ENCODE peak calls at places on chromosomes 6 and 20, in four cellular contexts. C is SJSA1, L is neuronal stem cell, Z is breast epithelium. J is an unnamed sample. For H3K9me3, the result is how much of the 10 kb centered on the place peaks cover.

GRCh38 chr6:12472601-12473038 is 182.5 kb downstream of the EDN1 start:
- DNase-seq in C (no peak), L (no peak), Z (peak), J (no peak)

GRCh38 chr6:52499026-52499425 is 77.8 kb downstream of the TRAM2 start:
- DNase-seq in C (peak), L (no peak), Z (no peak), J (no peak)

GRCh38 chr20:59024111-59024530 is 4.9 kb downstream of the TUBB1 start:
- DNase-seq in C (no peak), L (no peak), Z (no peak), J (no peak)

GRCh38 chr6:11424395-11425050 is 113.0 kb upstream of the TMEM170B start:
- DNase-seq in C (no peak), L (no peak), Z (no peak), J (no peak)

GRCh38 chr20:44392776-44393607 is 37.5 kb downstream of the HNF4A start:
- DNase-seq in C (no peak), L (no peak), Z (no peak), J (no peak)

GRCh38 chr6:81938014-81938761 is 185.7 kb upstream of the TENT5A start:
- DNase-seq in C (peak), L (no peak), Z (no peak), J (no peak)

GRCh38 chr20:62740286-62741141 is 31.9 kb downstream of the NTSR1 start:
- DNase-seq in C (peak), L (no peak), Z (peak), J (peak)

GRCh38 chr6:36610576-36611336 is 16.6 kb downstream of the SRSF3 start:
- DNase-seq in C (no peak), L (no peak), Z (no peak), J (no peak)

GRCh38 chr20:16606468-16606867 is 33.2 kb upstream of the KIF16B start:
- DNase-seq in C (no peak), L (no peak), Z (no peak), J (no peak)

GRCh38 chr6:130826442-130827246 is 562 bp upstream of the SMLR1 start:
- DNase-seq in C (no peak), L (no peak), Z (no peak), J (no peak)

GRCh38 chr6:3762359-3762758 is 10.8 kb upstream of the PXDC1 start:
- DNase-seq in C (no peak), L (no peak), Z (no peak), J (no peak)

GRCh38 chr20:36656733-36657132 is 10.7 kb upstream of the SLA2 start:
- DNase-seq in C (no peak), L (no peak), Z (no peak), J (no peak)

GRCh38 chr20:5784735-5785134 is 34.5 kb downstream of the SHLD1 start:
- DNase-seq in C (no peak), L (no peak), Z (no peak), J (no peak)

GRCh38 chr6:10659697-10660348 is 34.6 kb downstream of the C6orf52 start:
- DNase-seq in C (no peak), L (no peak), Z (no peak), J (no peak)

GRCh38 chr20:14337400-14338171 is at the start of gene FLRT3:
- DNase-seq in C (peak), L (peak), Z (peak), J (no peak)

GRCh38 chr20:23508896-23509579 is 18.1 kb downstream of the CST8 start:
- DNase-seq in C (no peak), L (no peak), Z (no peak), J (no peak)

GRCh38 chr6:157099912-157100593 is 223.3 kb downstream of the TMEM242 start:
- DNase-seq in C (no peak), L (no peak), Z (no peak), J (no peak)

GRCh38 chr20:1950836-1951235 is 43.0 kb downstream of the PDYN start:
- DNase-seq in C (no peak), L (no peak), Z (no peak), J (no peak)

GRCh38 chr6:72946766-72947165 is 278.5 kb downstream of the KHDC1L start:
- DNase-seq in C (no peak), L (no peak), Z (no peak), J (no peak)

GRCh38 chr6:6657820-6658217 is 69.3 kb downstream of the LY86 start:
- DNase-seq in C (no peak), L (no peak), Z (no peak), J (no peak)

GRCh38 chr6:137094411-137095008 is 49.7 kb upstream of the IL20RA start:
- DNase-seq in C (peak), L (peak), Z (no peak), J (peak)

GRCh38 chr6:119276211-119276610 is 73.3 kb downstream of the MAN1A1 start:
- DNase-seq in C (no peak), L (no peak), Z (no peak), J (no peak)

GRCh38 chr6:169970306-169970988 is 219.0 kb downstream of the ERMARD start:
- DNase-seq in C (no peak), L (no peak), Z (peak), J (no peak)

GRCh38 chr6:41780623-41781301 is at the start of gene PRICKLE4:
- DNase-seq in C (no peak), L (peak), Z (no peak), J (no peak)

GRCh38 chr6:166097914-166098522 is 69.6 kb downstream of the TBXT start:
- DNase-seq in C (peak), L (peak), Z (peak), J (no peak)

GRCh38 chr20:549720-550496 is 6.3 kb upstream of the CSNK2A1 start:
- DNase-seq in C (no peak), L (no peak), Z (no peak), J (no peak)

GRCh38 chr20:43506238-43506637 is 1.3 kb upstream of the L3MBTL1 start:
- DNase-seq in C (no peak), L (no peak), Z (no peak), J (no peak)

GRCh38 chr20:57202309-57202708 is 64.1 kb downstream of the BMP7 start:
- DNase-seq in C (no peak), L (no peak), Z (no peak), J (no peak)

GRCh38 chr6:104632565-104632964 is 227.2 kb downstream of the HACE1 start:
- DNase-seq in C (no peak), L (no peak), Z (no peak), J (no peak)

GRCh38 chr6:77425676-77426075 is 37.6 kb downstream of the HTR1B start:
- DNase-seq in C (no peak), L (no peak), Z (no peak), J (no peak)

GRCh38 chr6:33583591-33584155 is 3.6 kb upstream of the BAK1 start:
- DNase-seq in C (no peak), L (no peak), Z (no peak), J (no peak)

GRCh38 chr20:34473262-34473883 is 42.8 kb upstream of the DYNLRB1 start:
- DNase-seq in C (no peak), L (peak), Z (no peak), J (no peak)

GRCh38 chr6:14642106-14642505 is 524.5 kb downstream of the CD83 start:
- DNase-seq in C (no peak), L (no peak), Z (no peak), J (no peak)

GRCh38 chr6:31586596-31586995 is 519 bp downstream of the LST1 start:
- DNase-seq in C (no peak), L (no peak), Z (no peak), J (no peak)

GRCh38 chr6:122712864-122713612 is 66.5 kb upstream of the FABP7 start:
- DNase-seq in C (no peak), L (no peak), Z (no peak), J (no peak)

GRCh38 chr20:31452575-31452974 is 12.1 kb downstream of the DEFB123 start:
- DNase-seq in C (no peak), L (no peak), Z (no peak), J (no peak)

GRCh38 chr20:31446084-31446819 is 5.8 kb downstream of the DEFB123 start:
- DNase-seq in C (no peak), L (no peak), Z (no peak), J (no peak)

GRCh38 chr20:31454374-31454773 is 13.9 kb downstream of the DEFB123 start:
- DNase-seq in C (no peak), L (no peak), Z (no peak), J (no peak)

DNA sequence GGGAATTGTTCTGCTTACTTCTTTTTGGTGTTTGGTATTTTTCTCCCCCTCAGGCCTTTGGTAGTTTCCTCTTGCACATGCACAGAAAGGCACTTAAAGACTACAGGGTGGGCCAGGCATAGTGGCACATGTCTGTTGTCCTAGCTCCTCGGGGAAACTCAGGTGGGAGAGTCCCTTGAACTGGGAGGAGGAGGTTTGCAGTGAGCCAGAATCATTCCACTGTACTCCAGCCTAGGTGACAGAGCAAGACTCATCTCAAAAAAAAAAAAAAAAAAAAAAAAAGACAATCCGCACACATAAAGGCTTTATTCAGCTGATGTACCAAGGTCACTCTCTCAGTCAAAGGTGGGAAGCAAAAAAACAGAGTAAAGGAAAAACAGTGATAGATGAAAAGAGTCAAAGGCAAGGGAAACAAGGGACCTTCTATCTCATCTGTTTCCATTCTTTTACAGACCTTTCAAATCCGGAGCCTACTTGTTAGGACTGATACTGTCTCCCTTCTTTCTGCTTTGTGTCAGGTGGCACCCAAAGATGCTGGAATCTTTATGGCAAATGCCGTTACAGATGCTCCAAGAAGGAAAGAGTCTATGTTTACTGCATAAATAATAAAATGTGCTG is 9.2 kb downstream of the DEFB123 start:
- DNase-seq in C (no peak), L (no peak), Z (no peak), J (no peak)
- H3K9me3 ChIP-seq in C (under half), L (under half), Z (under half), J (under half)

GRCh38 chr6:67541591-67541990 is 1093.5 kb upstream of the ADGRB3 start:
- DNase-seq in C (no peak), L (no peak), Z (no peak), J (no peak)

GRCh38 chr6:67544851-67545452 is 1090.1 kb upstream of the ADGRB3 start:
- DNase-seq in C (no peak), L (no peak), Z (no peak), J (no peak)
- H3K9me3 ChIP-seq in C (under half), L (under half), Z (under half), J (under half)

DNA sequence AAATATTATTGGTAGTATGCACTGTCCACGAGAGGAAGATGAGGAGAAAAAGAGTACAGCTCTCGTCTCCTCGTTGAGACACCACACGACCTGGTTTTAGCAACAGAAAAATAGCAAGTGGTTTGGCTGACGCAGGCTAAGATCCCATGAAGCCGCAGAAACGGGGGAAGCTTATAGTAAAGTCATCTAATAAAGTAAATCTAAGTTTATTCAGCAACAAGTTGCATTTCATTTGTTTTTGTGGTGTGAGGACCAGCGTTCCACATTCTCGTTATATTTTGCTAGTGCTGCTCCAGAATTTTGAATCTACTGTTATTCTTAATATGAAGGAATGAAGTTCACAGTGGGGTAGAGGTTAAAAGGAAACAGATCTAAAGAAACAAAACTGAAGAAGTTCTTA is 25.2 kb upstream of the IRF4 start:
- DNase-seq in C (no peak), L (no peak), Z (no peak), J (no peak)
- H3K9me3 ChIP-seq in C (under half), L (under half), Z (under half), J (under half)

DNA sequence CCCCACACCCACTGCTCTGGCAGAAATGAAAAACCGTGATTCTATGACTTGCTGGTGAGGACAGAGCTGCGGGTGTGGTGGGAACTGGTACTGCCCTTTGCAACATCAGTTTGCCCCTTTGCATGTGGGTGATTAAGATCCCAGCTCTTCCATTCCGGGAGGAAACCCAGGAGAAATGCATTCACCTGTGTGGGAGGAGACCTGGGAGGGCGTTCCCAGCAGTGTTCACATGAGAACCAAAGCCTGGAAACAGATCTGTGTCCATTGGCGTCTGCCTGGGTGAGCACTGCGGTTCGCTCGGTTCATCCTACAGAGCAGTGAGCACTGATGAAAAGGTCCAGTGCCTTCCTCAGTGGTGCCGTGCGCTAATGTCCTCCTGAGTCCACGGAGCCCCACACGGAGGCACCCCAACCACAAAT is 89.7 kb downstream of the SMOC2 start:
- DNase-seq in C (no peak), L (no peak), Z (no peak), J (no peak)
- H3K9me3 ChIP-seq in C (under half), L (under half), Z (under half), J (under half)

GRCh38 chr20:53522696-53523095 is 70.9 kb downstream of the ZNF217 start:
- DNase-seq in C (no peak), L (no peak), Z (no peak), J (no peak)

GRCh38 chr20:53522026-53522425 is 71.6 kb downstream of the ZNF217 start:
- DNase-seq in C (no peak), L (no peak), Z (no peak), J (no peak)

GRCh38 chr20:53529658-53530057 is 64.0 kb downstream of the ZNF217 start:
- DNase-seq in C (no peak), L (no peak), Z (no peak), J (no peak)

GRCh38 chr20:53527196-53527595 is 66.4 kb downstream of the ZNF217 start:
- DNase-seq in C (no peak), L (no peak), Z (no peak), J (no peak)

DNA sequence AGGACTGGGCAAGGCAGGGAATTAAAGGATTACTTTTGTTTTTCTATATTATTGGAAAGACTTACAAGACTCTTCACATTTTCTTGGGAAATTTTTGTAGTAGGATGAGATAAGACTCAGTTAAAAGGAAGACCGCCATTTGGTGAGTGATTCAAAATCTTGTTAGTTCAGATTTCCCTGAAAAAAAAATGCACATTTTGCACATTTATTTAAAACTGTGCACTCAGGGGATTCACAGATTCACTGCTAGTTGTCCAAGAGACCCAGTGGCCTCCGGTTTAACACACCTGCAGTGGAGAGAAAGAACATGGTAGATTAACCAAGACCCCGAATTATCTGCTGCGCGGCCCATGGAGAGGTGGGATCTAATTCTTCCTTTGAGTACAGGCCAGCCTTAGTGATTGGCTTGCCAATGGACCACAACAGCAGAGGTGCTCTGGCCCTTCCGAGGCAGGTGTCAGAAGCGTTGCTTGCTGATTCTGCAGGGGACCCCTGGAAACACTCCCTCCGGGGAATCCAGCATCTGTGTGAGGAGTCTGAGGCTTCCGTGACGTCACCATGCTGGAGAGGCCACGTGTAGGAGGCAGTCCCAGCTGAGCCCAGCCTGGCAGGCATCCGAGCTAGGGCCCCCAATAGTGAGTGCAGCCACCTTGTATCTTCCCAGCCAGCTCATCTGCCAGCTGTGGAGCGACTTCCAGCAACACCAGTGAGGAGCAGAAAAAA is 68.9 kb downstream of the ZNF217 start:
- DNase-seq in C (no peak), L (no peak), Z (no peak), J (no peak)
- H3K9me3 ChIP-seq in C (under half), L (under half), Z (under half), J (under half)

GRCh38 chr6:100467144-100468012 is 2.7 kb upstream of the SIM1 start:
- DNase-seq in C (no peak), L (no peak), Z (no peak), J (no peak)

GRCh38 chr6:100464162-100464851 is 414 bp downstream of the SIM1 start:
- DNase-seq in C (no peak), L (peak), Z (no peak), J (no peak)

GRCh38 chr6:100464910-100465700 is at the start of gene SIM1:
- DNase-seq in C (peak), L (peak), Z (no peak), J (no peak)

GRCh38 chr6:100466410-100467143 is 1.9 kb upstream of the SIM1 start:
- DNase-seq in C (no peak), L (no peak), Z (no peak), J (no peak)

DNA sequence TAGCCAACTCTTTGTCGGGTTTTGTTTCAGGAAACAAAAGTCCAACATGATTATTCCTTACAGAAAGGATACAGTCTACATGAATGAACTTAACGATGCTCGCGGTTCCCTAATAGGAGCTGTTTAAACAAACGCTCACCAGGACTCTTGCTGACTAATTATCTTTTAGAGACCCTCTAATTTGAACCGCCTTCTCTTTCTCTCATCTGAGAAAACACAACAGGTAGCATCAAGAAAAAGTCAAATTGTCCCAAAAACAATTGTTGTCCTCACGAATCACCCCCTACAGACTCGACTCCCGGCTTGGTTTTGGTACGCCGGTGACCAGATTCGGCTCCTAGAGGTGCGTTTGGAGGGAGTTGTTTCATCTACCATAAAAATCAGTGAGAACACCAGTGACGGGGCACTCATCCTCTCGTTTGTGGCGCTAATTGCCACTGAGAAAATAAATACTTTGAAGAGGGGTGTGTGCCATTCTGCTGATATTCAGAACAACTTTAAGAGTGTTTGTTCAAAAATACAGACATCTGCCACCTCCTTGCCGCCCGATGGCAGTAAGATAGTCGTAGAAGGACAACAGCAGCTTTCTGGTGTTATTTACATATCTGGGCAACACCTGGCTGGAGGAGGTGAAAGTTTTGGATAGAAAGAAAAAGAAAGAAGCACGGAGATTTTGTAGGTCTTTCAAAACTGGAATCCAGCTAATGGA is 1.1 kb upstream of the SIM1 start:
- DNase-seq in C (no peak), L (peak), Z (no peak), J (no peak)
- H3K9me3 ChIP-seq in C (under half), L (under half), Z (under half), J (under half)

DNA sequence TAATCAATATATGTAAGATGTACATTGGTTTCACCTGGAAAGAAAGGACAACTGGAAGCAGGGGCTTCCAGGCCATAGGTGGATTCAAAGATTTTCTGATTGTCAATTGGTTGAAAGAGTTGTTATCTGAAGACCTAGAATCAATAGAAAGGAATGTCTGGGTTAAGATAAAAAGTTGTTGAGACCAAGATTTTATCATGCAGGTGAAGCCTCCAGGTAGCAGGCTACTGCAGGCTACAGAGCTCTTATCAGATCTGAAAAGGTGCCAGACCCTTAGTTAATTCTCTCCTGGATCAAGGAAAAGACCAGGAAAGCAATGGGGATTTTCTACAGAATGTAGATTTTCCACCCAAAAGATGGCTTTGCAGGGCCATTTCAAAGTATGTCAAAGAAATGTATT is 487.2 kb downstream of the BTBD3 start:
- DNase-seq in C (no peak), L (no peak), Z (no peak), J (no peak)
- H3K9me3 ChIP-seq in C (under half), L (under half), Z (under half), J (under half)

DNA sequence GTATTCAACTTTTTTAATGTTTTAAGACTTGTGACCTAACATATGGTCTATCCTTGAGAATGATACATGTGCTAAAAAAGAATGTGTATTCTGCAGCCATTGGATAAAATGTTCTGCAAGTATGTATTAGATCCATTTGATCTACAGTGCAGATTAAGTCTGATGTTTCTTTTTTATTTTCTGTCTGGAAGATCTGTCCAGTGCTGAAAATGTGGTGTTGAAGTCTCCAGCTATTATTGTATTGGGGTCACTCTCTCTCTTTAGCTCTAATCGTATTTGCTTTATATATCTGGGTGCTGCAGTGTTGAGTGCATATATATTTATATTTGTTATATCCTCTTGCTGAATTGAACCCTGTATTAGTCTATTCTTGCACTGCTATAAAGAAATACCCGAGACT is 44.2 kb upstream of the TRIM39 start:
- DNase-seq in C (no peak), L (no peak), Z (no peak), J (no peak)
- H3K9me3 ChIP-seq in C (under half), L (half or more), Z (half or more), J (half or more)